ENCODE peak calls at places on chromosome 17, in four cellular contexts. E, W, G and S are unnamed samples.
A peak's percentile ranks its signal among the peaks of the same experiment; 100 is the strongest.

GRCh38 chr17:74455025-74455585 is 11.3 kb upstream of the CD300A start:
- DNase-seq in G (no peak), W (no peak), E (no peak), S (no peak)

GRCh38 chr17:57557793-57558681 is 187.1 kb downstream of the CCDC182 start:
- DNase-seq in G (peak; percentile 28), E (no peak), W (peak; percentile 66), S (no peak)

GRCh38 chr17:50634915-50635719 is 436 bp downstream of the ABCC3 start:
- DNase-seq in W (no peak), G (no peak), E (no peak), S (no peak)

GRCh38 chr17:3888343-3889171 is 4.3 kb downstream of the CAMKK1 start:
- DNase-seq in G (no peak), W (peak; percentile 94), E (no peak), S (peak; percentile 83)

GRCh38 chr17:80694992-80695912 is 150.6 kb downstream of the RPTOR start:
- DNase-seq in G (no peak), E (no peak), W (no peak), S (no peak)

GRCh38 chr17:75587718-75588545 is at the start of gene MYO15B:
- DNase-seq in W (no peak), E (no peak), G (no peak), S (peak; percentile 43)

GRCh38 chr17:6303664-6304063 is 131.3 kb downstream of the AIPL1 start:
- DNase-seq in E (no peak), W (no peak), G (peak; percentile 21), S (peak; percentile 17)

GRCh38 chr17:78013683-78014467 is 55.4 kb downstream of the TNRC6C start:
- DNase-seq in G (peak; percentile 73), E (peak; percentile 20), W (peak; percentile 77), S (peak; percentile 54)

GRCh38 chr17:12463102-12463501 is 202.6 kb upstream of the MYOCD start:
- DNase-seq in G (no peak), E (no peak), W (peak; percentile 86), S (no peak)

DNA sequence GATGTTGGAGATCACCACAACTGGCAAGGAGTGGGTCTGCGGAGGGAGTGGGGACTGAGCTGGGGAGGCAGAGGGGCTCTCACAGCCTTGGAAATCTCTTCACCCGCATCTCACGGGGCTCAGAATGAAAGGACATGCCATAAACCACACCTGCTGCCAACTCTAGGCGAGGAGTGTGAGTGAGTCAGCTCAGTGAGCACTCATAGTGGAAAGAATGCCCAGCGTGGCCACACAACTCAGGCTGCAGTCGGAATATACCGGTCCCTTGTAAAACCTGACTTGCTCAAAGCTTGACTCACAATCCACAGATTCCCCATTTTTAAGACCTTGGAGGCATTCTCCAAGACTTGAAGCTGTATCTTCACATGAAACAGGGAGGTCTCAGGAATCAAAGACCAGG is 36.7 kb downstream of the STAT5A start:
- DNase-seq in E (no peak), W (peak; percentile 88), G (peak; percentile 85), S (no peak)
- TF ChIP-seq ELK1 in E (no peak), W (no peak), G (no peak), S (no peak)

GRCh38 chr17:68178831-68179230 is 69.0 kb upstream of the AMZ2 start:
- DNase-seq in G (no peak), E (no peak), W (no peak), S (no peak)

GRCh38 chr17:68184141-68184571 is 63.7 kb upstream of the AMZ2 start:
- DNase-seq in W (no peak), E (no peak), G (no peak), S (no peak)

GRCh38 chr17:68184816-68185436 is 62.9 kb upstream of the AMZ2 start:
- DNase-seq in E (no peak), W (no peak), G (no peak), S (no peak)

GRCh38 chr17:68182016-68182315 is 65.9 kb upstream of the AMZ2 start:
- DNase-seq in W (no peak), E (no peak), G (no peak), S (no peak)

DNA sequence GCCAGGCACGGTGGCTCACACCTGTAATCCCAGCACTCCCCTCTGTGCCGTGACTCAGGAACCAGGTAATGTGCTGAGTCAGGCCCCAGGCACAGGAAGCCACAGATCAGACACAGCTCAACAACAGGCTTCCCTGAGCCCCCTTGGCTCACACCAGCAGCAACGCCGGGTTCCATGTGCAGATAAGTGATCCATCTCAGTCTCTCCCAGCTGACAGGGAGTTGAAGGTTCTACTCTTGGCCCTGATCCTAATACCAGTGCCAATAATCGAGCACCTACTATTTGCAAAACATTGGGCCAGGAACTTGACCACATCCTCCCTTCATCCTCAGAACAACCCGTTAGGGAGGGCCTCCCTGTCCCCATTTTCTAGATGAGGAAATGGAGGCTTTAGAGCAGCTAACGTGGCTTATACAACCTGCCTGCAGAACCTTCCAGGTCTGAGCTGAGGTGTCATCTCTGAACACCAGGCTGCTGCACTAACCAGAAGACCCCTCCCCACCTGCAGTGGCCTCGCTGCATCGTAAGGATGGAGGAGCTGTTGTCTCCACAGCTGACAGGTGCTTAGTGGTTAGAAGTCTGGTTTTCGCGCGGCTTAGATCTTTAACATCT is 64.8 kb upstream of the AMZ2 start:
- DNase-seq in E (no peak), G (no peak), W (no peak), S (no peak)
- TF ChIP-seq ELK1 in E (no peak), G (no peak), W (no peak), S (no peak)

DNA sequence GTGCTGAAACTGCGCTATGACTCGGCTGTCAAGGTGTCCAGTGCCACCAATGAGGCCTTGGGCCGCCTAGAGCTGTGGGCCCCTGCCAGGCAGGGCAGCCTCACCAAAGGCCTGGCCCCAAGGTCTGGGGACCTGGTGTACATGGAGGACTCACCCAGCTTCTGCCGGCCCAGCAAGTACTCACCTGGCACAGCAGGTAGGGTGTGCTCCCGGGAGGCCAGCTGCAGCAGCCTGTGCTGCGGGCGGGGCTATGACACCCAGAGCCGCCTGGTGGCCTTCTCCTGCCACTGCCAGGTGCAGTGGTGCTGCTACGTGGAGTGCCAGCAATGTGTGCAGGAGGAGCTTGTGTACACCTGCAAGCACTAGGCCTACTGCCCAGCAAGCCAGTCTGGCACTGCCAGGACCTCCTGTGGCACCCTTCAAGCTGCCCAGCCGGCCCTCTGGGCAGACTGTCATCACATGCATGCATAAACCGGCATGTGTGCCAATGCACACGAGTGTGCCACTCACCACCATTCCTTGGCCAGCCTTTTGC is 25.0 kb downstream of the WNT9B start:
- DNase-seq in W (no peak), E (no peak), G (peak; percentile 51), S (peak; percentile 37)
- TF ChIP-seq ELK1 in W (no peak), E (no peak), G (no peak), S (no peak)

DNA sequence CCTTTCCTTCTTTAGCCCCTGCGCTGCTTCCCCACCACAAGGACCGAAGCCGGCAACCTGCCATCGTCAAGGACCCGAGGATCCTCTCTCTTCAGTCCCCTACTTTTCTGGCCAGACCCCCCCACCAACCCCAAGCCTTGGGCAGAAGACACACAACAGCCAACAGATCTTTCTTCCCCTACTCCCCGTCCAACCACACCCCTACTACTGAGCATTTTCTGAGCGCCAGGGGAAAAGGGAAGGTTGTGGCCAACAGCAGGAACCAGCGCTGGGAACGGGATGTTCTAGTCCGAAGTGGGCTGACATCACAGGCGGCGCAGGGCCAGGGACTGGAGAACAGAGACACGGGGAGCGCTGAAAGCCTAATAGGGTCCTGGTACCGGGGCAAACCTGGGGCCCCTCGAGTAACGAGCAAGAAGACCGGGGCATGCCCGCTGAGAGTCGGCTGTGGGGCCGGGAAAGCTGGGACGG is 528 bp downstream of the PER1 start:
- DNase-seq in G (no peak), W (peak; percentile 67), E (no peak), S (no peak)
- TF ChIP-seq ELK1 in G (no peak), W (no peak), E (no peak), S (no peak)

GRCh38 chr17:47188266-47188665 is 829 bp downstream of the CDC27 start:
- DNase-seq in E (no peak), W (peak; percentile 73), G (peak; percentile 24), S (no peak)
- TF ChIP-seq ELK1 in E (no peak), W (no peak), G (no peak), S (no peak)

DNA sequence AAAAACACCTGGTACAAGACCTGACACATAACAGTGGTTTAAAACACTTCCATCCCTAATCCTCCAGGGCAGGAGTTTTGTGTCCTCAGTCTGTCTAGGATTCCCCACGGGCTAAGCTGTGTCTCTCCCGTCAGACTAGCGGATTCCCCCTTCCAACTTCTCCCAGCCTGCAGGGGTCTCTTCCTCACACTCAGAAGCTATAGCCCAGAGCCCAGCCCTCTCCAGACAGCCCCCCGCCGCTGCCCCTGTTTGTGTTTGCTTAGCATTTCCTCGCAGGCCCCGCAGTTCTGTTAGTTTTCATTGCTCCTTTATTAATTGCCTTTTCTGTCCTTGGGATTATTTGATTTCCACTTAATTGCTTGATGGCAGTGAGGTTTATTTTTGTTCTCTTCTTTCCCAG is 91.2 kb downstream of the TMEM132E start:
- DNase-seq in W (no peak), G (no peak), E (no peak), S (no peak)
- TF ChIP-seq ELK1 in W (no peak), G (no peak), E (no peak), S (no peak)